ENCODE peak calls at places on chromosomes 16 and 17, in five cellular contexts. V is central memory CD8-positive, alpha-beta T cell; N is T follicular helper cell; B is hepatic stellate cell; T is H54. P is an unnamed sample.
A peak's percentile ranks its signal among the peaks of the same experiment; 100 is the strongest.

GRCh38 chr17:38881600-38882191 is 11.8 kb downstream of the LASP1 start:
- DNase-seq in N (no peak), T (no peak), B (no peak), V (no peak), P (no peak)

GRCh38 chr17:66425751-66426396 is 123.5 kb downstream of the PRKCA start:
- DNase-seq in N (no peak), B (no peak), V (no peak), T (no peak), P (no peak)

GRCh38 chr17:33927732-33928133 is 327.4 kb upstream of the CCL2 start:
- DNase-seq in V (no peak), B (no peak), N (no peak), T (peak; percentile 30), P (peak; percentile 17)

GRCh38 chr16:54437361-54437760 is 150.8 kb upstream of the IRX3 start:
- DNase-seq in T (no peak), B (no peak), V (no peak), N (no peak), P (no peak)

GRCh38 chr16:88815901-88816589 is 4.3 kb upstream of the APRT start:
- DNase-seq in V (peak; percentile 30), T (no peak), N (peak; percentile 36), B (no peak), P (peak; percentile 54)

GRCh38 chr17:30312218-30312617 is 20.5 kb upstream of the BLMH start:
- DNase-seq in V (no peak), B (no peak), N (no peak), T (no peak), P (no peak)

GRCh38 chr16:50166511-50167500 is 13.7 kb downstream of the TENT4B start:
- DNase-seq in N (no peak), T (no peak), B (no peak), V (no peak), P (no peak)

GRCh38 chr17:7862692-7863437 is 5.1 kb downstream of the CYB5D1 start:
- DNase-seq in T (peak; percentile 47), N (no peak), B (peak; percentile 55), V (no peak), P (peak; percentile 66)

GRCh38 chr17:5775098-5775497 is 190.8 kb upstream of the NLRP1 start:
- DNase-seq in N (no peak), T (no peak), V (no peak), B (no peak), P (no peak)

GRCh38 chr17:78925234-78925633 is at the start of gene TIMP2:
- DNase-seq in B (peak; percentile 93), T (peak; percentile 75), V (peak; percentile 31), N (peak; percentile 60), P (peak; percentile 83)

GRCh38 chr16:82761858-82762257 is 135.1 kb downstream of the CDH13 start:
- DNase-seq in V (no peak), B (peak; percentile 21), N (no peak), T (no peak), P (no peak)

GRCh38 chr16:59060212-59060611 is 326.1 kb upstream of the GOT2 start:
- DNase-seq in N (no peak), V (no peak), T (no peak), B (no peak), P (no peak)

GRCh38 chr16:48180868-48181480 is 25.2 kb upstream of the ABCC12 start:
- DNase-seq in B (no peak), T (no peak), V (no peak), N (no peak), P (no peak)

GRCh38 chr16:4882261-4882632 is 35.0 kb downstream of the UBN1 start:
- DNase-seq in B (peak; percentile 50), N (no peak), T (no peak), V (no peak), P (no peak)

GRCh38 chr17:49223517-49224197 is 6.9 kb downstream of the PHOSPHO1 start:
- DNase-seq in T (peak; percentile 89), N (peak; percentile 39), B (peak; percentile 80), V (peak; percentile 37), P (peak; percentile 86)

GRCh38 chr17:12180644-12181261 is 160.1 kb downstream of the MAP2K4 start:
- DNase-seq in B (peak; percentile 23), V (no peak), N (no peak), T (peak; percentile 12), P (peak; percentile 33)

GRCh38 chr16:80947239-80947638 is 59.4 kb downstream of the CMC2 start:
- DNase-seq in V (no peak), B (no peak), N (no peak), T (no peak), P (no peak)

GRCh38 chr17:76537288-76537577 is 276 bp downstream of the CYGB start:
- DNase-seq in B (peak; percentile 81), V (no peak), N (no peak), T (no peak), P (no peak)

GRCh38 chr17:39196191-39196819 is 1.2 kb downstream of the CACNB1 start:
- DNase-seq in N (no peak), B (peak; percentile 55), T (no peak), V (no peak), P (peak; percentile 45)

GRCh38 chr17:70230883-70231282 is 61.6 kb downstream of the KCNJ2 start:
- DNase-seq in T (no peak), B (no peak), V (no peak), N (no peak), P (no peak)